ENCODE peak calls at places on chromosomes 13 and 19, in seven cellular contexts. One of them, this sample, is unnamed.

GRCh38 chr13:46871557-46871956 is 25.3 kb downstream of the HTR2A start:
- DNase-seq in endodermal cell: no peak
- DNase-seq in lower leg skin: no peak
- DNase-seq in left ventricle myocardium inferior: no peak
- DNase-seq in astrocyte of the spinal cord: no peak
- DNase-seq in lower lobe of right lung: no peak
- DNase-seq in heart left ventricle: no peak
- DNase-seq in this sample: no peak

GRCh38 chr19:48085904-48086864 is 24.4 kb downstream of the PLA2G4C start:
- DNase-seq in endodermal cell: peak; percentile 62
- DNase-seq in lower leg skin: no peak
- DNase-seq in left ventricle myocardium inferior: no peak
- DNase-seq in astrocyte of the spinal cord: no peak
- DNase-seq in lower lobe of right lung: no peak
- DNase-seq in heart left ventricle: no peak
- DNase-seq in this sample: no peak

GRCh38 chr13:25372275-25373081 is 704 bp downstream of the ATP8A2 start:
- DNase-seq in endodermal cell: peak; percentile 79
- DNase-seq in lower leg skin: no peak
- DNase-seq in left ventricle myocardium inferior: no peak
- DNase-seq in astrocyte of the spinal cord: no peak
- DNase-seq in lower lobe of right lung: no peak
- DNase-seq in heart left ventricle: no peak
- DNase-seq in this sample: no peak

GRCh38 chr19:16268676-16269319 is 55.8 kb upstream of the KLF2 start:
- DNase-seq in endodermal cell: no peak
- DNase-seq in lower leg skin: no peak
- DNase-seq in left ventricle myocardium inferior: no peak
- DNase-seq in astrocyte of the spinal cord: no peak
- DNase-seq in lower lobe of right lung: no peak
- DNase-seq in heart left ventricle: no peak
- DNase-seq in this sample: no peak

GRCh38 chr19:51698296-51698695 is 5.2 kb downstream of the SPACA6 start:
- DNase-seq in endodermal cell: no peak
- DNase-seq in lower leg skin: no peak
- DNase-seq in left ventricle myocardium inferior: no peak
- DNase-seq in astrocyte of the spinal cord: peak; percentile 39
- DNase-seq in lower lobe of right lung: no peak
- DNase-seq in heart left ventricle: no peak
- DNase-seq in this sample: no peak

GRCh38 chr13:66689037-66689619 is 541.0 kb downstream of the PCDH9 start:
- DNase-seq in endodermal cell: no peak
- DNase-seq in lower leg skin: no peak
- DNase-seq in left ventricle myocardium inferior: no peak
- DNase-seq in astrocyte of the spinal cord: peak; percentile 41
- DNase-seq in lower lobe of right lung: no peak
- DNase-seq in heart left ventricle: no peak
- DNase-seq in this sample: no peak

GRCh38 chr19:13060233-13060963 is 42.3 kb downstream of the LYL1 start:
- DNase-seq in endodermal cell: peak; percentile 55
- DNase-seq in lower leg skin: no peak
- DNase-seq in left ventricle myocardium inferior: peak; percentile 64
- DNase-seq in astrocyte of the spinal cord: no peak
- DNase-seq in lower lobe of right lung: peak; percentile 54
- DNase-seq in heart left ventricle: peak; percentile 66
- DNase-seq in this sample: no peak

GRCh38 chr19:49637865-49638350 is 2.0 kb downstream of the RRAS start:
- DNase-seq in endodermal cell: peak; percentile 88
- DNase-seq in lower leg skin: peak; percentile 82
- DNase-seq in left ventricle myocardium inferior: peak; percentile 92
- DNase-seq in astrocyte of the spinal cord: peak; percentile 65
- DNase-seq in lower lobe of right lung: peak; percentile 87
- DNase-seq in heart left ventricle: peak; percentile 92
- DNase-seq in this sample: peak; percentile 52

GRCh38 chr13:93740334-93740733 is 513.7 kb downstream of the GPC6 start:
- DNase-seq in endodermal cell: no peak
- DNase-seq in lower leg skin: no peak
- DNase-seq in left ventricle myocardium inferior: no peak
- DNase-seq in astrocyte of the spinal cord: no peak
- DNase-seq in lower lobe of right lung: no peak
- DNase-seq in heart left ventricle: no peak
- DNase-seq in this sample: peak; percentile 15

GRCh38 chr19:3516675-3517207 is 10.6 kb downstream of the FZR1 start:
- DNase-seq in endodermal cell: no peak
- DNase-seq in lower leg skin: no peak
- DNase-seq in left ventricle myocardium inferior: no peak
- DNase-seq in astrocyte of the spinal cord: no peak
- DNase-seq in lower lobe of right lung: no peak
- DNase-seq in heart left ventricle: no peak
- DNase-seq in this sample: peak; percentile 28

GRCh38 chr19:3178377-3178972 is at the start of gene S1PR4:
- DNase-seq in endodermal cell: no peak
- DNase-seq in lower leg skin: no peak
- DNase-seq in left ventricle myocardium inferior: no peak
- DNase-seq in astrocyte of the spinal cord: no peak
- DNase-seq in lower lobe of right lung: peak; percentile 73
- DNase-seq in heart left ventricle: no peak
- DNase-seq in this sample: no peak

GRCh38 chr13:90154311-90154960 is 1193.1 kb upstream of the MIR17HG start:
- DNase-seq in endodermal cell: no peak
- DNase-seq in lower leg skin: no peak
- DNase-seq in left ventricle myocardium inferior: no peak
- DNase-seq in astrocyte of the spinal cord: no peak
- DNase-seq in lower lobe of right lung: no peak
- DNase-seq in heart left ventricle: no peak
- DNase-seq in this sample: no peak

GRCh38 chr19:13077233-13077632 is 25.4 kb downstream of the LYL1 start:
- DNase-seq in endodermal cell: no peak
- DNase-seq in lower leg skin: no peak
- DNase-seq in left ventricle myocardium inferior: no peak
- DNase-seq in astrocyte of the spinal cord: no peak
- DNase-seq in lower lobe of right lung: no peak
- DNase-seq in heart left ventricle: no peak
- DNase-seq in this sample: no peak

GRCh38 chr13:79674765-79675515 is 194.0 kb downstream of the NDFIP2 start:
- DNase-seq in endodermal cell: no peak
- DNase-seq in lower leg skin: no peak
- DNase-seq in left ventricle myocardium inferior: no peak
- DNase-seq in astrocyte of the spinal cord: no peak
- DNase-seq in lower lobe of right lung: no peak
- DNase-seq in heart left ventricle: no peak
- DNase-seq in this sample: no peak

GRCh38 chr13:65966991-65967451 is 1263.1 kb downstream of the PCDH9 start:
- DNase-seq in endodermal cell: peak; percentile 66
- DNase-seq in lower leg skin: no peak
- DNase-seq in left ventricle myocardium inferior: no peak
- DNase-seq in astrocyte of the spinal cord: peak; percentile 55
- DNase-seq in lower lobe of right lung: no peak
- DNase-seq in heart left ventricle: no peak
- DNase-seq in this sample: peak; percentile 25

GRCh38 chr19:32318884-32319520 is 26.4 kb upstream of the ZNF507 start:
- DNase-seq in endodermal cell: peak; percentile 90
- DNase-seq in lower leg skin: no peak
- DNase-seq in left ventricle myocardium inferior: no peak
- DNase-seq in astrocyte of the spinal cord: no peak
- DNase-seq in lower lobe of right lung: no peak
- DNase-seq in heart left ventricle: no peak
- DNase-seq in this sample: no peak

GRCh38 chr19:51001495-51001894 is at the start of gene KLK8:
- DNase-seq in endodermal cell: peak; percentile 80
- DNase-seq in lower leg skin: no peak
- DNase-seq in left ventricle myocardium inferior: no peak
- DNase-seq in astrocyte of the spinal cord: no peak
- DNase-seq in lower lobe of right lung: no peak
- DNase-seq in heart left ventricle: no peak
- DNase-seq in this sample: no peak

GRCh38 chr13:74153316-74153715 is 19.1 kb upstream of the KLF12 start:
- DNase-seq in endodermal cell: no peak
- DNase-seq in lower leg skin: no peak
- DNase-seq in left ventricle myocardium inferior: no peak
- DNase-seq in astrocyte of the spinal cord: no peak
- DNase-seq in lower lobe of right lung: no peak
- DNase-seq in heart left ventricle: no peak
- DNase-seq in this sample: no peak

GRCh38 chr19:12789098-12789903 is 2.0 kb upstream of the JUNB start:
- DNase-seq in endodermal cell: no peak
- DNase-seq in lower leg skin: peak; percentile 49
- DNase-seq in left ventricle myocardium inferior: no peak
- DNase-seq in astrocyte of the spinal cord: peak; percentile 50
- DNase-seq in lower lobe of right lung: no peak
- DNase-seq in heart left ventricle: no peak
- DNase-seq in this sample: no peak

GRCh38 chr19:5339950-5340636 is 519 bp downstream of the PTPRS start:
- DNase-seq in endodermal cell: peak; percentile 85
- DNase-seq in lower leg skin: no peak
- DNase-seq in left ventricle myocardium inferior: no peak
- DNase-seq in astrocyte of the spinal cord: no peak
- DNase-seq in lower lobe of right lung: no peak
- DNase-seq in heart left ventricle: no peak
- DNase-seq in this sample: no peak

DNA sequence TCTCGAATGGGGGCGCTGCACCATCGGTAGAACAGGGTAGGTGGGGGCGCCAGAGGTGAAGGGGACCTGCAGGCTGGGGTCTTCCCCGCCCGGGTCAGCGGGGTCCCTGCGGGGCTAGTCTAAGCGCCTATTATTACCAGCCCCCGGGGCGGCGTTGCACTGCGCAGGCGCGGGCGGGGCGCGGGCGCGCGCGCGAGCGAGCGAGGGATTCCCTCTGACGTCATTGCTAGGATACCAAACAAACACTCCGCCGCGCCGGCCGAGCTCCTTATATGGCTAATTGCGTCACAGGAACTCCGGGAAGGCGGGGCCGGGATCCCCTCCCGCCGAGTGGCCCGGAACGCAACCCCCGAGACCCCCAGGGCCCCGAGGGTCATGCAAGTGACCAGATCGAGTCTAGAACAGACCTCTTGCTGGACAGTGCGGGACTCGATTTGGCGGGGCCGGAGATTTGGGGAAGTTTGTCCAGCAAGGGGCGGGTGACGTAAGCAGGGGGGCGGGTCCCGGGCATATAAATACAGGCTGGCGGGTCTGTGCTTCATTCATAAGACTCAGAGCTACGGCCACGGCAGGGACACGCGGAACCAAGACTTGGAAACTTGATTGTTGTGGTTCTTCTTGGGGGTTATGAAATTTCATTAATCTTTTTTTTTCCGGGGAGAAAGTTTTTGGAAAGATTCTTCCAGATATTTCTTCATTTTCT is at the start of gene FOSB:
- DNase-seq in endodermal cell: peak; percentile 98
- DNase-seq in lower leg skin: peak; percentile 94
- DNase-seq in left ventricle myocardium inferior: peak; percentile 95
- DNase-seq in astrocyte of the spinal cord: peak; percentile 95
- DNase-seq in lower lobe of right lung: peak; percentile 97
- DNase-seq in heart left ventricle: peak; percentile 95
- DNase-seq in this sample: peak; percentile 50
- TF ChIP-seq CTCF in endodermal cell: peak; percentile 53
- TF ChIP-seq CTCF in lower leg skin: no peak
- TF ChIP-seq CTCF in left ventricle myocardium inferior: no peak
- TF ChIP-seq CTCF in astrocyte of the spinal cord: peak; percentile 16
- TF ChIP-seq CTCF in lower lobe of right lung: no peak
- TF ChIP-seq CTCF in heart left ventricle: peak; percentile 37
- TF ChIP-seq CTCF in this sample: peak; percentile 6

DNA sequence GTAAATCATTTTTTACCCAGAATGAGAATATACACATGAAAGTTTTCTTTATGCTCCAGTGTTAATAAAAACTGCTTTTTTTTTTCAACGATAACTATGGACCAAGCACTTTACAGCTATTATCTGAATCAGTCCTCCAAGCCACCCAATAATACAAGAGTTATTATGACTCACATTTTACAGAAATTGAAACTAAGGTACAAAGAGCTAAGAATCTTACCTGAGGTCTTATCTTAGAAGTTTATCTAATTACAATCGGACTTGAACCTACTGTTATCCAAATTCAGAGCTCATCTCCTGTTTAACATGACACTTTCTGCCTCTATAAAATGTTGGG is 6.6 kb upstream of the FOXO1 start:
- DNase-seq in endodermal cell: no peak
- DNase-seq in lower leg skin: no peak
- DNase-seq in left ventricle myocardium inferior: no peak
- DNase-seq in astrocyte of the spinal cord: no peak
- DNase-seq in lower lobe of right lung: no peak
- DNase-seq in heart left ventricle: no peak
- DNase-seq in this sample: no peak
- H3K4me3 ChIP-seq in endodermal cell: no peak overlapping the region
- H3K4me3 ChIP-seq in lower leg skin: no peak overlapping the region
- H3K4me3 ChIP-seq in left ventricle myocardium inferior: no peak overlapping the region
- H3K4me3 ChIP-seq in astrocyte of the spinal cord: no peak overlapping the region
- H3K4me3 ChIP-seq in lower lobe of right lung: no peak overlapping the region
- H3K4me3 ChIP-seq in heart left ventricle: no peak overlapping the region
- H3K4me3 ChIP-seq in this sample: no peak overlapping the region

DNA sequence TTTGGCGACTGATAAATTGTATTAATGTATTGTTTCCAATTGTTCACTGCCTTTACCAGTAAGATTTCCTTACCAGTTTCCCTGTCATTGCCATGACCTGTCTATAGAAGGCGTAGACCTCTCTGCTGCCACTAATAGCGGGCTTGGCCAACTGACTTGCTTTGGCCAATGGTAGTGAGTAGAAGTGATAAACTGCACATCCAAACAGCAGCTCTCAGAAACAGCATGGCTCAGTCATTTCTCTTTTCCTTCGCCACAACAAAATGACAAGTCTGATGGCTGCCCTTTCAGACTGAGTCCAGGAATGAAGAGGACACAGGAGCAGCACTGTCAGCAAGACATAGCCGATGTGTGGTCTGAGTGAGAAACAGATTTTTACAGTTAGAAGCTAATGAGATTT is 42.2 kb upstream of the TM9SF2 start:
- DNase-seq in endodermal cell: no peak
- DNase-seq in lower leg skin: no peak
- DNase-seq in left ventricle myocardium inferior: no peak
- DNase-seq in astrocyte of the spinal cord: no peak
- DNase-seq in lower lobe of right lung: no peak
- DNase-seq in heart left ventricle: no peak
- DNase-seq in this sample: no peak
- TF ChIP-seq CTCF in endodermal cell: peak; percentile 25
- TF ChIP-seq CTCF in lower leg skin: no peak
- TF ChIP-seq CTCF in left ventricle myocardium inferior: no peak
- TF ChIP-seq CTCF in astrocyte of the spinal cord: no peak
- TF ChIP-seq CTCF in lower lobe of right lung: no peak
- TF ChIP-seq CTCF in heart left ventricle: no peak
- TF ChIP-seq CTCF in this sample: no peak

DNA sequence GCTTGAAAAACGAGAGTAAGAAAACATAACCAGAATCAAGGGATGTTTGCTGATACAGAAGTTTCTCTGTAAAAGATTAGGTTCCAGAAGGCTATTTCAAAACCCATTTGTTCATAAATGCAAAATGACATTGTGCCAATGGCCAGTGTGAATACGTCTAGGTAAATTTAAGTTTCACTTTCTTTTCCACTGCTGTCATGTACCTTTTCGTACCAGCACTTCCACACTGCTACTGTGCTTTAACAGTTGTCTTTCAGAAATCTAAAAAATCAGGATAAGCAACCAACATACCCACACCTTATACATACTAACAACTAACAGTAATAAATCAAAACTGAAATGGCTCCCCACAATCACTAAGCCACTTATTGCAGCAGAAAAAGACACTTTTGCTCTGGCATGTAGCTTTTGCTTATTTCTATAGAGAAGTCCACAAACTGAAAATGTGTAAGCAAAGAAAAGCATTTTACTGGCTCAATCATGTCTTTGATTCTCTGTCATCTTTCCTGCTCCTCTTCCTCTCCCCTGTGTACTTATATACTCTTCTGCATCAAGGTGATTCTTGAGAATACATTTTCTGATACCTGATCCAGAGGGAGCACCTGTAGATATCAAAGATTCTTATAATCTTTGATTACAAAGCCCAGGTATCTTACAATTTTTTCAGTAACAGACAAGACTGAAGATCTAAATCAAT is 34.3 kb downstream of the ELF1 start:
- DNase-seq in endodermal cell: no peak
- DNase-seq in lower leg skin: no peak
- DNase-seq in left ventricle myocardium inferior: no peak
- DNase-seq in astrocyte of the spinal cord: no peak
- DNase-seq in lower lobe of right lung: no peak
- DNase-seq in heart left ventricle: no peak
- DNase-seq in this sample: no peak
- H3K4me3 ChIP-seq in endodermal cell: no peak overlapping the region
- H3K4me3 ChIP-seq in lower leg skin: no peak overlapping the region
- H3K4me3 ChIP-seq in left ventricle myocardium inferior: peak overlapping the region; percentile 58
- H3K4me3 ChIP-seq in astrocyte of the spinal cord: no peak overlapping the region
- H3K4me3 ChIP-seq in lower lobe of right lung: peak overlapping the region; percentile 36
- H3K4me3 ChIP-seq in heart left ventricle: peak overlapping the region; percentile 37
- H3K4me3 ChIP-seq in this sample: no peak overlapping the region

This sample was measured in LNCaP clone FGC.